ENCODE peak calls at places on chromosomes 3 and 15, in eight cellular contexts. D, E, K, J, R, P, A and N are unnamed samples. For H3K36me3, the result is how much of the 10 kb centered on the place peaks cover.

GRCh38 chr3:137131081-137131480 is 173.3 kb downstream of the IL20RB start:
- DNase-seq in A (no peak), E (no peak), R (no peak), P (no peak), J (no peak), K (no peak), D (no peak), N (no peak)

GRCh38 chr15:69661446-69661845 is 208.8 kb downstream of the RPLP1 start:
- DNase-seq in J (no peak), P (no peak), D (no peak), A (no peak), E (no peak), R (no peak), K (no peak), N (no peak)

GRCh38 chr3:71704915-71705314 is 20.3 kb downstream of the EIF4E3 start:
- DNase-seq in K (no peak), D (no peak), R (no peak), P (no peak), E (no peak), A (no peak), J (no peak), N (no peak)

GRCh38 chr3:171388537-171388936 is 71.7 kb downstream of the TNIK start:
- DNase-seq in A (no peak), K (no peak), D (no peak), E (no peak), J (no peak), P (peak), R (no peak), N (no peak)

GRCh38 chr3:18258492-18258891 is 166.6 kb downstream of the SATB1 start:
- DNase-seq in R (no peak), P (no peak), J (no peak), D (no peak), E (no peak), K (no peak), A (no peak), N (no peak)

GRCh38 chr15:63892794-63893441 is 59.2 kb upstream of the HERC1 start:
- DNase-seq in E (no peak), D (no peak), K (no peak), P (no peak), J (no peak), A (no peak), R (no peak), N (peak)

GRCh38 chr3:196886175-196886574 is 18.5 kb downstream of the SENP5 start:
- DNase-seq in R (no peak), E (no peak), K (no peak), P (no peak), A (no peak), D (no peak), J (no peak), N (no peak)

GRCh38 chr3:187130346-187131066 is 8.8 kb downstream of the RPL39L start:
- DNase-seq in R (peak), E (no peak), K (no peak), A (peak), J (peak), D (peak), P (peak), N (no peak)

GRCh38 chr15:90213818-90214204 is 12.7 kb downstream of the SEMA4B start:
- DNase-seq in P (no peak), R (no peak), J (no peak), D (no peak), A (no peak), E (no peak), K (no peak), N (no peak)

GRCh38 chr3:162138509-162138908 is 641.9 kb downstream of the OTOL1 start:
- DNase-seq in K (no peak), J (no peak), E (no peak), R (no peak), D (no peak), P (no peak), A (no peak), N (no peak)

GRCh38 chr3:64343692-64344440 is 118.6 kb upstream of the PRICKLE2 start:
- DNase-seq in E (no peak), D (peak), P (peak), R (peak), J (no peak), K (no peak), A (peak), N (no peak)

GRCh38 chr15:88624156-88624970 is 3.2 kb downstream of the AEN start:
- DNase-seq in P (peak), R (peak), J (peak), D (no peak), E (no peak), K (no peak), A (peak), N (peak)

GRCh38 chr3:42489116-42489936 is 13.1 kb upstream of the VIPR1 start:
- DNase-seq in P (no peak), J (no peak), R (no peak), D (no peak), A (no peak), E (no peak), K (no peak), N (no peak)

DNA sequence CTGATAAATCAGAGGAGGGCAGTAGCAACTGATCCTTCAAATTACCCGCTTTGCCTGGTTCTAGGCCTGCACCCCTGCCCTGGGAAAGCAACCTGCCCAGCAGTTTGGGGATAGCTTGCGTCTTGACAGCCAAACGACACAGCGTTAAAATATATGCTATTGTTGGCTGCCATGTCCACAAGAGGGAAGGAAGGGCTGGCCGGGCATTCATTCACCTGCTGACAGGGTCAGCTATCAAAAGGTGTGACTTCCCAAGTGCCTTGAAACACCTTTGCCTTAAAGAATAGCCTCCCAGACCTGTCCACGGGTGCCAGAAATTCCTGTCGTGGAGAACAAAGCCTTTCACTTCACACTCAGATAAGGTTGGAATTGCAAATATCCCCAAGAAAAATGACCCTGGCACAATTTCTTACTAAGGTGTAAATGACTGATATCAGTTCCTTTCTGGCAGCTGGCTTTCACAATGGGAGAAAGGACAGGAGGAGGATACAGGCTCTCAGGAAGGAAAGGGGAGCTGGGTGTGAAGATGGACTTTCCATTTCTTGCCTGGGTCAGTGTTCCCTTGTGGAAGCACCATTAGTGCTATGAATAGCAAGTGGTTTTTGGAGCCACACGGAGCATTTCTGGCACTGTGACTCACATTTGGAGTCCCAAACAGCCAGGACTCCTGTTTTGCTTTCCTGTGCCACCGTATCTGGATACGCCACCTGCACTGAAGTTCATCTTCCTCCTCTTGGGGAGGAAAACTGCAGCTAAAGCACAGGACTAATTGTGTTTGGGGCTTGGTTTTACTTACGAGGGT is 19.2 kb downstream of the ALDH1A3 start:
- DNase-seq in A (no peak), P (no peak), J (no peak), E (no peak), R (no peak), K (no peak), D (no peak), N (no peak)
- H3K36me3 ChIP-seq in A (under half), P (under half), J (under half), E (under half), R (under half), K (half or more), D (under half), N (under half)

GRCh38 chr3:23948761-23949160 is 3.7 kb downstream of the NR1D2 start:
- DNase-seq in R (peak), A (no peak), J (no peak), D (peak), K (no peak), P (no peak), E (no peak), N (no peak)
- H3K27ac ChIP-seq in R (no peak), A (no peak), J (no peak), D (no peak), K (no peak), P (no peak), E (no peak), N (no peak)

DNA sequence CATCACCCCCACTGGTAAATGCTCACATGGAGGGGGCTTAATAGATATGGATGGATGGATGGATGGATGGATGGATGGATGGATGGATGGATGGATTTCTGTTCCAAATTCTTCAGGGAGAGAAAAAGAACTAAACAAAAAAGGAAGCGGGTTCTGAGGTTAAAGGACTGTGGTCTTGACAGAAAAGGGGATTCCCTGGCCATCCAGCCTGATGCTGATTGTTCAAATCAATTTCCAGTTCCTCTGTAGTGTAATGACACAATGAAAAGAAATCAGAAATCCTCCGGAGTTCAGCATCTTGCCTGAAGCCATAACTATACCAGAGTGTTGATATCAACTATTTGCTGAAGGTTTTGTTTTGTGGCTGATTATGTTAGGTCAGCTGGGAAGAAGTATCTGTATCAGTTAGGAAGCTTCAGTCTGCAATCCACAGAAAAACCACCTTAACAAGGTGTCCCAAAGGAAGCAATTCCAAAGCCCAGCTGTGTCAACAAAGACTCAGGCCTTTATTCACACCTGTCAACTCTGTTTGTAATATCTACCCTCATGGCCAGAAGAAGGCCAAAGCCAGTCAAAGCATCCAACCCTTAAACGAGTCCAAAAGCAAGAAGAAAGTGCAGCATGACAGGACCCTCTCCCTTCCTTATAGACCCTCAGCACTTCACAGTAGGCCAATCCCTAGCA is 24.5 kb upstream of the RASA2 start:
- DNase-seq in K (no peak), R (no peak), J (no peak), D (no peak), A (no peak), P (no peak), E (no peak), N (no peak)
- H2AFZ ChIP-seq in K (no peak), R (no peak), J (no peak), D (no peak), A (no peak), P (no peak), E (no peak), N (no peak)

GRCh38 chr15:68209735-68210408 is 4.7 kb upstream of the CALML4 start:
- DNase-seq in D (no peak), K (no peak), P (no peak), R (no peak), E (no peak), A (no peak), J (peak), N (peak)

GRCh38 chr15:68210409-68210756 is 5.3 kb upstream of the CALML4 start:
- DNase-seq in A (no peak), D (no peak), R (no peak), E (no peak), P (no peak), J (no peak), K (no peak), N (no peak)

GRCh38 chr15:68211656-68212320 is 6.7 kb upstream of the CALML4 start:
- DNase-seq in E (no peak), J (no peak), D (no peak), R (no peak), P (no peak), A (no peak), K (no peak), N (no peak)

GRCh38 chr15:68209272-68209671 is 4.1 kb upstream of the CALML4 start:
- DNase-seq in R (no peak), P (no peak), K (no peak), J (no peak), E (no peak), D (no peak), A (no peak), N (no peak)

GRCh38 chr15:68210821-68211655 is 5.9 kb upstream of the CALML4 start:
- DNase-seq in E (peak), K (no peak), P (peak), D (no peak), R (peak), A (peak), J (peak), N (peak)
- H3K36me3 ChIP-seq in E (under half), K (under half), P (under half), D (under half), R (under half), A (under half), J (half or more), N (under half)